ENCODE peak calls at places on chromosomes 13 and 19, in ten cellular contexts. X, D, Z, M, C, V, Y, E, H and R are unnamed samples.

GRCh38 chr19:28290963-28291657 is 921.8 kb downstream of the UQCRFS1 start:
- DNase-seq in X (no peak), D (no peak), Z (no peak), M (no peak), C (no peak), V (no peak), Y (no peak), E (no peak), H (no peak), R (no peak)

GRCh38 chr13:58018865-58019264 is 387.3 kb downstream of the PCDH17 start:
- DNase-seq in X (no peak), D (no peak), Z (no peak), M (no peak), C (no peak), V (no peak), Y (no peak), E (no peak), H (no peak), R (no peak)

GRCh38 chr13:40706439-40706838 is 40.0 kb upstream of the FOXO1 start:
- DNase-seq in X (no peak), D (no peak), Z (no peak), M (no peak), C (no peak), V (peak), Y (no peak), E (no peak), H (no peak), R (no peak)

GRCh38 chr13:60214213-60215079 is 50.7 kb upstream of the DIAPH3 start:
- DNase-seq in X (no peak), D (no peak), Z (no peak), M (no peak), C (no peak), V (no peak), Y (no peak), E (no peak), H (no peak), R (no peak)

GRCh38 chr19:39154626-39155100 is 29.1 kb downstream of the PAK4 start:
- DNase-seq in X (peak), D (no peak), Z (no peak), M (no peak), C (peak), V (no peak), Y (no peak), E (no peak), H (no peak), R (no peak)

GRCh38 chr13:75825599-75825998 is 189.5 kb downstream of the LMO7 start:
- DNase-seq in X (no peak), D (no peak), Z (no peak), M (no peak), C (no peak), V (no peak), Y (no peak), E (no peak), H (no peak), R (no peak)

GRCh38 chr19:49591731-49592485 is 926 bp downstream of the PRR12 start:
- DNase-seq in X (peak), D (peak), Z (peak), M (no peak), C (peak), V (peak), Y (no peak), E (peak), H (peak), R (no peak)

GRCh38 chr13:106038752-106039151 is 496.7 kb downstream of the EFNB2 start:
- DNase-seq in X (no peak), D (peak), Z (no peak), M (peak), C (peak), V (no peak), Y (peak), E (no peak), H (no peak), R (no peak)

GRCh38 chr13:78192721-78193120 is 274.1 kb upstream of the EDNRB start:
- DNase-seq in X (no peak), D (no peak), Z (no peak), M (no peak), C (no peak), V (no peak), Y (peak), E (no peak), H (no peak), R (no peak)

GRCh38 chr13:111903143-111903542 is 163.8 kb upstream of the SOX1 start:
- DNase-seq in X (no peak), D (no peak), Z (no peak), M (no peak), C (no peak), V (no peak), Y (no peak), E (no peak), H (no peak), R (no peak)

GRCh38 chr13:28047784-28048388 is 52.5 kb downstream of the FLT3 start:
- DNase-seq in X (no peak), D (peak), Z (no peak), M (no peak), C (peak), V (peak), Y (no peak), E (no peak), H (no peak), R (no peak)

GRCh38 chr13:48749699-48750473 is 96.2 kb downstream of the CYSLTR2 start:
- DNase-seq in X (peak), D (peak), Z (peak), M (peak), C (peak), V (peak), Y (peak), E (peak), H (peak), R (peak)

GRCh38 chr19:29259153-29259552 is 46.2 kb upstream of the UQCRFS1 start:
- DNase-seq in X (no peak), D (no peak), Z (no peak), M (no peak), C (no peak), V (peak), Y (no peak), E (no peak), H (no peak), R (no peak)

GRCh38 chr13:98731038-98731437 is 21.4 kb downstream of the SLC15A1 start:
- DNase-seq in X (no peak), D (no peak), Z (no peak), M (no peak), C (no peak), V (no peak), Y (no peak), E (no peak), H (no peak), R (no peak)

GRCh38 chr13:72536668-72537399 is 190.6 kb downstream of the MZT1 start:
- DNase-seq in X (no peak), D (no peak), Z (no peak), M (no peak), C (no peak), V (no peak), Y (peak), E (no peak), H (no peak), R (no peak)

GRCh38 chr19:2132191-2132590 is 19.2 kb downstream of the AP3D1 start:
- DNase-seq in X (no peak), D (no peak), Z (no peak), M (no peak), C (no peak), V (no peak), Y (no peak), E (no peak), H (no peak), R (no peak)
- TF ChIP-seq CTCF in X (no peak), D (no peak), Z (no peak), M (no peak), C (no peak), V (no peak), Y (no peak), E (no peak), H (no peak), R (no peak)

GRCh38 chr19:43316591-43317319 is 36.7 kb upstream of the CD177 start:
- DNase-seq in X (peak), D (no peak), Z (no peak), M (no peak), C (peak), V (no peak), Y (peak), E (no peak), H (no peak), R (no peak)
- TF ChIP-seq CTCF in X (no peak), D (peak), Z (no peak), M (peak), C (peak), V (no peak), Y (peak), E (no peak), H (no peak), R (peak)

GRCh38 chr19:15550847-15551182 is 42.5 kb downstream of the CYP4F22 start:
- DNase-seq in X (peak), D (no peak), Z (no peak), M (no peak), C (no peak), V (no peak), Y (no peak), E (no peak), H (no peak), R (no peak)
- TF ChIP-seq CTCF in X (no peak), D (no peak), Z (no peak), M (no peak), C (no peak), V (no peak), Y (no peak), E (no peak), H (no peak), R (no peak)

GRCh38 chr19:38076337-38076736 is 147.7 kb downstream of the DPF1 start:
- DNase-seq in X (no peak), D (no peak), Z (no peak), M (no peak), C (no peak), V (no peak), Y (no peak), E (no peak), H (no peak), R (no peak)

GRCh38 chr19:38071647-38072046 is 152.4 kb downstream of the DPF1 start:
- DNase-seq in X (no peak), D (no peak), Z (no peak), M (no peak), C (no peak), V (no peak), Y (no peak), E (no peak), H (no peak), R (no peak)

GRCh38 chr19:38070573-38070972 is 153.4 kb downstream of the DPF1 start:
- DNase-seq in X (peak), D (peak), Z (no peak), M (peak), C (peak), V (no peak), Y (peak), E (no peak), H (no peak), R (no peak)

GRCh38 chr19:38072776-38073411 is 151.1 kb downstream of the DPF1 start:
- DNase-seq in X (no peak), D (peak), Z (no peak), M (no peak), C (no peak), V (no peak), Y (no peak), E (no peak), H (no peak), R (no peak)

DNA sequence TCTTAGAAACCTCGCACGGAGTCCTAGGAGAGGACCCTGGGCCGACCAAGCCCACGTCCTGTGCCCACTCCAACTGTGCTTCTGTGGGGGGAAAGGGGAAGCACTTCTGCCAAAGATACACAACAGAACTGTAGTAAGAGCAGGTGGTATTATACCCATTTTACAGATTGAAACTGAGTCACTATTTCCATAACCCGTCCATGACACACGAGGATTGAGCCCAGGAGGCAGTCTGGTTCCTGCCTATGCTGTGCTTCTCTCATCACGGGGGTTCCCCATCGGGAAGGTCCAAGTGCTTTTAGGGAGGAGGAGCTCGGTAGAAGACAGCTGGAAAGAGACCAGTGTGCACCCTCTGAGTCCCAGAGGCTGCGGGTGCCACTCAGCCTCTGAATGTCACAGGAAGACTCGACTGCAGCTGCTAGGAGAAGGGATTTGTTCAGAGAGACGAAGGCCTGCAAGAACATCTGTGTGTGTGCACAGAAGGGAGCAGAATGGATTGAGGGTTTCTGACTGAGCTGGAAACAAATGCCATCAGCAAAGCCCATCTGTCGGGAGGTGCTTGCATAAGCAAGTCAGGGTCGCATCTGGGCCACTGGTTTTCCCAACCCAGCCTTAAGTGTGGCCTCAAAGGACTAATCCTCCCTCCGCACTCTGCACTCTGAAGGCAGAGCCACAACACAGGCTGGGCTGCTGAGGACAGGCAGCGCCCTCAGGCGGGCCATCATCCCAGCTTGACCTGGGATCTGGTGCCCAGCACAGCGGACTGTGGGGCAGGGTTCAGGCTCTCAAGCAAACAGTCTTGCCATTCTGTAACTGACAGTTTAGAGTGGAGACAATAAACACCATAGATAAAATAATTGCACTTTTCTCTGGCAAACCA is 150.0 kb downstream of the DPF1 start:
- DNase-seq in X (no peak), D (no peak), Z (no peak), M (no peak), C (no peak), V (no peak), Y (no peak), E (no peak), H (peak), R (no peak)
- TF ChIP-seq CTCF in X (no peak), D (peak), Z (no peak), M (no peak), C (no peak), V (no peak), Y (no peak), E (no peak), H (no peak), R (peak)